ENCODE peak calls at places on chromosomes 3 and 15, in nine cellular contexts. Y is KBM-7; J is adrenal gland; U is NCI-H524; M is stimulated activated CD4-positive, alpha-beta T cell treated with anti-CD3 and anti-CD28 coated beads, Interleukin-1b, Interleukin-23, amount 100 ng/mL, for 48 hours; E is hippocampal formation; C is SK-MEL-5; H is lower leg skin; Z is lung. O is an unnamed sample.

GRCh38 chr15:31255176-31255510 is 71.5 kb upstream of the KLF13 start:
- DNase-seq in Y (no peak), J (no peak), U (no peak), M (no peak), E (no peak), C (no peak), H (no peak), Z (no peak), O (no peak)

GRCh38 chr3:186442162-186442561 is 80.1 kb upstream of the DGKG start:
- DNase-seq in Y (no peak), J (no peak), U (no peak), M (no peak), E (no peak), C (no peak), H (no peak), Z (no peak), O (no peak)

GRCh38 chr3:59839810-59840515 is 790.1 kb upstream of the CFAP20DC start:
- DNase-seq in Y (no peak), J (no peak), U (no peak), M (peak), E (no peak), C (no peak), H (no peak), Z (no peak), O (peak)

GRCh38 chr3:83438177-83438576 is 1520.6 kb upstream of the CADM2 start:
- DNase-seq in Y (no peak), J (no peak), U (no peak), M (no peak), E (no peak), C (no peak), H (no peak), Z (no peak), O (no peak)

GRCh38 chr3:23600178-23600577 is 205.6 kb upstream of the UBE2E1 start:
- DNase-seq in Y (no peak), J (no peak), U (no peak), M (no peak), E (no peak), C (no peak), H (no peak), Z (no peak), O (no peak)

GRCh38 chr3:102158080-102158756 is 276.6 kb upstream of the ZPLD1 start:
- DNase-seq in Y (no peak), J (no peak), U (no peak), M (no peak), E (no peak), C (no peak), H (no peak), Z (no peak), O (no peak)

GRCh38 chr3:36969540-36970432 is 23.1 kb downstream of the EPM2AIP1 start:
- DNase-seq in Y (peak), J (peak), U (peak), M (peak), E (no peak), C (no peak), H (peak), Z (peak), O (peak)

GRCh38 chr3:134105876-134106556 is 76.3 kb upstream of the SLCO2A1 start:
- DNase-seq in Y (no peak), J (no peak), U (no peak), M (no peak), E (no peak), C (no peak), H (no peak), Z (no peak), O (no peak)

GRCh38 chr3:9253327-9253726 is 3.9 kb upstream of the SRGAP3 start:
- DNase-seq in Y (no peak), J (peak), U (no peak), M (no peak), E (no peak), C (no peak), H (no peak), Z (no peak), O (no peak)

GRCh38 chr15:62138124-62138523 is 27.0 kb downstream of the C2CD4B start:
- DNase-seq in Y (no peak), J (peak), U (no peak), M (no peak), E (no peak), C (peak), H (no peak), Z (no peak), O (no peak)

GRCh38 chr3:197711973-197712707 is 24.6 kb downstream of the RUBCN start:
- DNase-seq in Y (peak), J (peak), U (no peak), M (peak), E (peak), C (peak), H (peak), Z (peak), O (peak)

GRCh38 chr3:31268868-31269267 is 263.9 kb upstream of the STT3B start:
- DNase-seq in Y (peak), J (no peak), U (no peak), M (no peak), E (no peak), C (no peak), H (no peak), Z (no peak), O (no peak)

GRCh38 chr3:73365756-73366397 is 258.9 kb downstream of the PDZRN3 start:
- DNase-seq in Y (no peak), J (peak), U (no peak), M (no peak), E (peak), C (peak), H (peak), Z (no peak), O (no peak)

GRCh38 chr15:63860161-63860954 is 26.6 kb upstream of the HERC1 start:
- DNase-seq in Y (no peak), J (no peak), U (peak), M (peak), E (no peak), C (no peak), H (no peak), Z (no peak), O (peak)

GRCh38 chr3:10015476-10015904 is 10.7 kb upstream of the FANCD2 start:
- DNase-seq in Y (peak), J (peak), U (no peak), M (no peak), E (peak), C (peak), H (peak), Z (peak), O (no peak)